ENCODE peak calls at places on chromosomes 16 and 17, in five cellular contexts. One of them, this sample, is unnamed. For H3K27me3, the result is how much of the 10 kb centered on the place peaks cover.

GRCh38 chr16:57505169-57505568 is 18.9 kb upstream of the DOK4 start:
- DNase-seq in Panc1: no peak
- DNase-seq in breast epithelium: no peak
- DNase-seq in endothelial cell of umbilical vein: no peak
- DNase-seq in stomach: no peak
- DNase-seq in this sample: no peak

GRCh38 chr17:44355310-44355640 is 8.4 kb downstream of the FAM171A2 start:
- DNase-seq in Panc1: no peak
- DNase-seq in breast epithelium: no peak
- DNase-seq in endothelial cell of umbilical vein: no peak
- DNase-seq in stomach: no peak
- DNase-seq in this sample: no peak

GRCh38 chr16:27679899-27680298 is 130.0 kb downstream of the KATNIP start:
- DNase-seq in Panc1: no peak
- DNase-seq in breast epithelium: no peak
- DNase-seq in endothelial cell of umbilical vein: no peak
- DNase-seq in stomach: no peak
- DNase-seq in this sample: no peak

GRCh38 chr17:70675070-70675590 is 505.8 kb downstream of the KCNJ2 start:
- DNase-seq in Panc1: no peak
- DNase-seq in breast epithelium: no peak
- DNase-seq in endothelial cell of umbilical vein: no peak
- DNase-seq in stomach: no peak
- DNase-seq in this sample: no peak

GRCh38 chr16:81279375-81279774 is 35.4 kb upstream of the GAN start:
- DNase-seq in Panc1: no peak
- DNase-seq in breast epithelium: no peak
- DNase-seq in endothelial cell of umbilical vein: peak
- DNase-seq in stomach: no peak
- DNase-seq in this sample: no peak

GRCh38 chr16:49859139-49859947 is 3.4 kb upstream of the ZNF423 start:
- DNase-seq in Panc1: no peak
- DNase-seq in breast epithelium: peak
- DNase-seq in endothelial cell of umbilical vein: peak
- DNase-seq in stomach: no peak
- DNase-seq in this sample: no peak

GRCh38 chr17:29045734-29046133 is 2.8 kb downstream of the PIPOX start:
- DNase-seq in Panc1: no peak
- DNase-seq in breast epithelium: no peak
- DNase-seq in endothelial cell of umbilical vein: no peak
- DNase-seq in stomach: no peak
- DNase-seq in this sample: no peak

GRCh38 chr16:79997257-79997656 is 396.7 kb upstream of the MAF start:
- DNase-seq in Panc1: no peak
- DNase-seq in breast epithelium: no peak
- DNase-seq in endothelial cell of umbilical vein: peak
- DNase-seq in stomach: no peak
- DNase-seq in this sample: no peak

GRCh38 chr17:67608691-67609090 is 109.0 kb upstream of the NOL11 start:
- DNase-seq in Panc1: no peak
- DNase-seq in breast epithelium: no peak
- DNase-seq in endothelial cell of umbilical vein: peak
- DNase-seq in stomach: no peak
- DNase-seq in this sample: no peak

GRCh38 chr16:14050297-14051027 is 20.7 kb upstream of the MRTFB start:
- DNase-seq in Panc1: no peak
- DNase-seq in breast epithelium: peak
- DNase-seq in endothelial cell of umbilical vein: peak
- DNase-seq in stomach: no peak
- DNase-seq in this sample: no peak

GRCh38 chr16:77789085-77789611 is 784 bp downstream of the VAT1L start:
- DNase-seq in Panc1: no peak
- DNase-seq in breast epithelium: no peak
- DNase-seq in endothelial cell of umbilical vein: no peak
- DNase-seq in stomach: no peak
- DNase-seq in this sample: no peak

GRCh38 chr17:73639322-73639721 is 4.9 kb downstream of the SDK2 start:
- DNase-seq in Panc1: no peak
- DNase-seq in breast epithelium: no peak
- DNase-seq in endothelial cell of umbilical vein: no peak
- DNase-seq in stomach: peak
- DNase-seq in this sample: no peak

GRCh38 chr17:55245986-55246385 is 18.8 kb upstream of the HLF start:
- DNase-seq in Panc1: no peak
- DNase-seq in breast epithelium: no peak
- DNase-seq in endothelial cell of umbilical vein: no peak
- DNase-seq in stomach: no peak
- DNase-seq in this sample: no peak

GRCh38 chr17:40437095-40437732 is 6.0 kb upstream of the IGFBP4 start:
- DNase-seq in Panc1: no peak
- DNase-seq in breast epithelium: no peak
- DNase-seq in endothelial cell of umbilical vein: no peak
- DNase-seq in stomach: no peak
- DNase-seq in this sample: peak

GRCh38 chr17:74244543-74244942 is 29.5 kb upstream of the DNAI2 start:
- DNase-seq in Panc1: no peak
- DNase-seq in breast epithelium: no peak
- DNase-seq in endothelial cell of umbilical vein: no peak
- DNase-seq in stomach: peak
- DNase-seq in this sample: no peak

GRCh38 chr16:88781140-88782077 is 3.6 kb downstream of the PIEZO1 start:
- DNase-seq in Panc1: no peak
- DNase-seq in breast epithelium: no peak
- DNase-seq in endothelial cell of umbilical vein: no peak
- DNase-seq in stomach: no peak
- DNase-seq in this sample: peak

GRCh38 chr16:30976486-30976885 is 8.5 kb upstream of the HSD3B7 start:
- DNase-seq in Panc1: no peak
- DNase-seq in breast epithelium: no peak
- DNase-seq in endothelial cell of umbilical vein: no peak
- DNase-seq in stomach: no peak
- DNase-seq in this sample: no peak

GRCh38 chr17:78092794-78093324 is 35.7 kb downstream of the TMC6 start:
- DNase-seq in Panc1: no peak
- DNase-seq in breast epithelium: no peak
- DNase-seq in endothelial cell of umbilical vein: no peak
- DNase-seq in stomach: no peak
- DNase-seq in this sample: no peak

GRCh38 chr16:85136705-85137322 is 24.5 kb upstream of the CIBAR2 start:
- DNase-seq in Panc1: no peak
- DNase-seq in breast epithelium: no peak
- DNase-seq in endothelial cell of umbilical vein: no peak
- DNase-seq in stomach: peak
- DNase-seq in this sample: no peak

GRCh38 chr16:68417711-68418301 is 30.5 kb downstream of the SMPD3 start:
- DNase-seq in Panc1: no peak
- DNase-seq in breast epithelium: peak
- DNase-seq in endothelial cell of umbilical vein: peak
- DNase-seq in stomach: peak
- DNase-seq in this sample: peak

GRCh38 chr16:12455287-12455798 is 348.3 kb downstream of the CPPED1 start:
- DNase-seq in Panc1: peak
- DNase-seq in breast epithelium: no peak
- DNase-seq in endothelial cell of umbilical vein: peak
- DNase-seq in stomach: peak
- DNase-seq in this sample: peak

GRCh38 chr17:48068491-48068961 is 20.4 kb downstream of the NFE2L1 start:
- DNase-seq in Panc1: no peak
- DNase-seq in breast epithelium: no peak
- DNase-seq in endothelial cell of umbilical vein: no peak
- DNase-seq in stomach: no peak
- DNase-seq in this sample: peak

GRCh38 chr16:74999208-74999682 is 421 bp downstream of the ZNRF1 start:
- DNase-seq in Panc1: no peak
- DNase-seq in breast epithelium: no peak
- DNase-seq in endothelial cell of umbilical vein: no peak
- DNase-seq in stomach: no peak
- DNase-seq in this sample: peak

GRCh38 chr16:57315401-57315800 is 30.9 kb upstream of the PLLP start:
- DNase-seq in Panc1: no peak
- DNase-seq in breast epithelium: peak
- DNase-seq in endothelial cell of umbilical vein: peak
- DNase-seq in stomach: no peak
- DNase-seq in this sample: peak

GRCh38 chr17:2289878-2290478 is 13.6 kb downstream of the SMG6 start:
- DNase-seq in Panc1: no peak
- DNase-seq in breast epithelium: no peak
- DNase-seq in endothelial cell of umbilical vein: no peak
- DNase-seq in stomach: no peak
- DNase-seq in this sample: no peak

GRCh38 chr16:74480150-74481029 is 59.1 kb upstream of the CLEC18B start:
- DNase-seq in Panc1: no peak
- DNase-seq in breast epithelium: peak
- DNase-seq in endothelial cell of umbilical vein: no peak
- DNase-seq in stomach: peak
- DNase-seq in this sample: no peak

GRCh38 chr17:29357821-29358232 is 32.3 kb upstream of the TAOK1 start:
- DNase-seq in Panc1: no peak
- DNase-seq in breast epithelium: no peak
- DNase-seq in endothelial cell of umbilical vein: no peak
- DNase-seq in stomach: no peak
- DNase-seq in this sample: no peak

GRCh38 chr17:67452681-67453554 is 75.8 kb downstream of the PITPNC1 start:
- DNase-seq in Panc1: no peak
- DNase-seq in breast epithelium: no peak
- DNase-seq in endothelial cell of umbilical vein: no peak
- DNase-seq in stomach: no peak
- DNase-seq in this sample: no peak

GRCh38 chr16:1108299-1109252 is 12.5 kb upstream of the C1QTNF8 start:
- DNase-seq in Panc1: no peak
- DNase-seq in breast epithelium: peak
- DNase-seq in endothelial cell of umbilical vein: no peak
- DNase-seq in stomach: peak
- DNase-seq in this sample: no peak
- TF ChIP-seq POLR2AphosphoS5 in Panc1: no peak
- TF ChIP-seq POLR2AphosphoS5 in breast epithelium: no peak
- TF ChIP-seq POLR2AphosphoS5 in endothelial cell of umbilical vein: no peak
- TF ChIP-seq POLR2AphosphoS5 in stomach: no peak
- TF ChIP-seq POLR2AphosphoS5 in this sample: no peak

GRCh38 chr17:19753661-19754463 is 5.8 kb upstream of the ALDH3A1 start:
- DNase-seq in Panc1: no peak
- DNase-seq in breast epithelium: peak
- DNase-seq in endothelial cell of umbilical vein: no peak
- DNase-seq in stomach: peak
- DNase-seq in this sample: peak
- H3K27me3 ChIP-seq in Panc1: under half
- H3K27me3 ChIP-seq in breast epithelium: under half
- H3K27me3 ChIP-seq in endothelial cell of umbilical vein: under half
- H3K27me3 ChIP-seq in stomach: under half
- H3K27me3 ChIP-seq in this sample: under half

GRCh38 chr17:34319087-34319486 is at the start of gene CCL8:
- DNase-seq in Panc1: no peak
- DNase-seq in breast epithelium: no peak
- DNase-seq in endothelial cell of umbilical vein: no peak
- DNase-seq in stomach: no peak
- DNase-seq in this sample: no peak

GRCh38 chr17:34318474-34318873 is 761 bp upstream of the CCL8 start:
- DNase-seq in Panc1: no peak
- DNase-seq in breast epithelium: no peak
- DNase-seq in endothelial cell of umbilical vein: no peak
- DNase-seq in stomach: no peak
- DNase-seq in this sample: no peak

DNA sequence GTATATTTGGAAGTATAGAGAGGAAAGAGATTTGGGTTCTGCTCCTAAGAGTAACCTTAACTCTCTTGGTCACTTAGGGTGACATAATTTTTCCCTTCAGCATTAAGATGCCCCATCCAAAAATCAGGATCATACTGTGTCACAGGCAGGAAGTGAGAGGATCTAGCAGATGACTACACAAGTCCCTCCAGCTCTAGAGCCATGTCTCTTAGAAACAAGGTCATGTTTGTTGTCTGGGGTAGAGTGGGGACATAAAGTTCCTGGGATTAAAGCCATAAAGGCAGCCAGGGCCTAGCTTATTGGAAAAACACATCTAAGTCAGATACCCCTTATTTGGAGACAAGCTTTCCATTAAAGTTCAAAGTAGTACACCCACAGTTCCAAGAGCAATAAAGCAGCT is 2.7 kb downstream of the CCL8 start:
- DNase-seq in Panc1: no peak
- DNase-seq in breast epithelium: no peak
- DNase-seq in endothelial cell of umbilical vein: no peak
- DNase-seq in stomach: no peak
- DNase-seq in this sample: no peak
- TF ChIP-seq POLR2AphosphoS5 in Panc1: no peak
- TF ChIP-seq POLR2AphosphoS5 in breast epithelium: no peak
- TF ChIP-seq POLR2AphosphoS5 in endothelial cell of umbilical vein: no peak
- TF ChIP-seq POLR2AphosphoS5 in stomach: no peak
- TF ChIP-seq POLR2AphosphoS5 in this sample: no peak

GRCh38 chr17:49472527-49472926 is 22.6 kb upstream of the NGFR start:
- DNase-seq in Panc1: no peak
- DNase-seq in breast epithelium: no peak
- DNase-seq in endothelial cell of umbilical vein: no peak
- DNase-seq in stomach: no peak
- DNase-seq in this sample: no peak
- H3K27me3 ChIP-seq in Panc1: under half
- H3K27me3 ChIP-seq in breast epithelium: under half
- H3K27me3 ChIP-seq in endothelial cell of umbilical vein: under half
- H3K27me3 ChIP-seq in stomach: under half
- H3K27me3 ChIP-seq in this sample: half or more

GRCh38 chr17:31579265-31579664 is 187.8 kb downstream of the RAB11FIP4 start:
- DNase-seq in Panc1: no peak
- DNase-seq in breast epithelium: no peak
- DNase-seq in endothelial cell of umbilical vein: peak
- DNase-seq in stomach: peak
- DNase-seq in this sample: no peak

GRCh38 chr17:31580331-31581021 is 189.0 kb downstream of the RAB11FIP4 start:
- DNase-seq in Panc1: no peak
- DNase-seq in breast epithelium: peak
- DNase-seq in endothelial cell of umbilical vein: peak
- DNase-seq in stomach: peak
- DNase-seq in this sample: no peak

GRCh38 chr17:31581491-31581890 is 190.0 kb downstream of the RAB11FIP4 start:
- DNase-seq in Panc1: no peak
- DNase-seq in breast epithelium: no peak
- DNase-seq in endothelial cell of umbilical vein: peak
- DNase-seq in stomach: peak
- DNase-seq in this sample: no peak

GRCh38 chr17:31582151-31582907 is 190.9 kb downstream of the RAB11FIP4 start:
- DNase-seq in Panc1: no peak
- DNase-seq in breast epithelium: peak
- DNase-seq in endothelial cell of umbilical vein: peak
- DNase-seq in stomach: peak
- DNase-seq in this sample: peak

GRCh38 chr17:31581022-31581483 is 189.6 kb downstream of the RAB11FIP4 start:
- DNase-seq in Panc1: no peak
- DNase-seq in breast epithelium: peak
- DNase-seq in endothelial cell of umbilical vein: peak
- DNase-seq in stomach: peak
- DNase-seq in this sample: peak
- TF ChIP-seq POLR2AphosphoS5 in Panc1: peak
- TF ChIP-seq POLR2AphosphoS5 in breast epithelium: peak
- TF ChIP-seq POLR2AphosphoS5 in endothelial cell of umbilical vein: peak
- TF ChIP-seq POLR2AphosphoS5 in stomach: no peak
- TF ChIP-seq POLR2AphosphoS5 in this sample: peak